ENCODE peak calls at places on chromosomes 7 and 10, in seven cellular contexts. F is stimulated activated CD8-positive, alpha-beta memory T cell treated with anti-CD3 and anti-CD28 coated beads, Interleukin-4, amount 100 ng/mL, for 4 hours; Q is CD14-positive monocyte; U is cardiac muscle cell; T is pancreas; G is activated T-cell treated with anti-CD3 and anti-CD28 coated beads for 4 hours; L is uterus. E is an unnamed sample.

GRCh38 chr7:51133992-51134391 is 182.6 kb downstream of the COBL start:
- DNase-seq in L (no peak), Q (no peak), F (no peak), U (no peak), G (no peak), T (no peak), E (no peak)

GRCh38 chr10:18216482-18216881 is 76.3 kb downstream of the CACNB2 start:
- DNase-seq in Q (no peak), T (no peak), L (no peak), F (no peak), G (no peak), U (peak), E (no peak)

GRCh38 chr7:116591202-116592040 is 66.6 kb downstream of the CAV1 start:
- DNase-seq in U (peak), L (no peak), T (no peak), F (no peak), Q (no peak), G (no peak), E (no peak)

GRCh38 chr10:103560886-103561285 is 67.4 kb downstream of the NEURL1 start:
- DNase-seq in G (no peak), L (no peak), F (no peak), T (no peak), Q (no peak), U (no peak), E (no peak)

GRCh38 chr7:1674161-1675035 is 4.3 kb downstream of the ELFN1 start:
- DNase-seq in T (no peak), G (no peak), F (no peak), L (no peak), Q (peak), U (no peak), E (no peak)

GRCh38 chr10:3292601-3293000 is 120.0 kb upstream of the PITRM1 start:
- DNase-seq in L (peak), G (no peak), T (no peak), Q (no peak), F (no peak), U (no peak), E (no peak)

GRCh38 chr10:84499846-84500245 is 171.5 kb downstream of the CCSER2 start:
- DNase-seq in U (peak), Q (no peak), T (no peak), L (no peak), G (no peak), F (no peak), E (no peak)

GRCh38 chr10:102347236-102347828 is 48.2 kb upstream of the NFKB2 start:
- DNase-seq in T (peak), F (no peak), Q (no peak), L (peak), G (no peak), U (peak), E (no peak)

GRCh38 chr7:131197920-131198610 is 129.6 kb upstream of the MKLN1 start:
- DNase-seq in L (no peak), T (no peak), U (no peak), G (no peak), F (no peak), Q (no peak), E (no peak)

GRCh38 chr10:68366600-68366999 is 33.9 kb upstream of the PBLD start:
- DNase-seq in Q (no peak), F (no peak), U (no peak), T (no peak), L (no peak), G (no peak), E (no peak)

GRCh38 chr7:54615545-54615944 is 73.4 kb downstream of the VSTM2A start:
- DNase-seq in L (no peak), U (no peak), Q (no peak), G (no peak), T (no peak), F (no peak), E (no peak)

GRCh38 chr7:128370491-128370890 is 9.0 kb upstream of the PRRT4 start:
- DNase-seq in T (no peak), U (no peak), F (no peak), G (no peak), L (no peak), Q (no peak), E (no peak)

GRCh38 chr7:158561659-158562058 is 26.0 kb downstream of the PTPRN2 start:
- DNase-seq in U (no peak), Q (no peak), F (no peak), L (no peak), G (no peak), T (no peak), E (no peak)

GRCh38 chr7:18356195-18356645 is 139.3 kb upstream of the HDAC9 start:
- DNase-seq in U (peak), L (no peak), T (no peak), G (no peak), F (no peak), Q (no peak), E (no peak)

GRCh38 chr7:111752022-111752582 is 189.8 kb upstream of the IMMP2L start:
- DNase-seq in U (peak), T (peak), G (peak), L (peak), F (peak), Q (peak), E (no peak)

GRCh38 chr10:69936091-69936490 is 116.6 kb upstream of the MACROH2A2 start:
- DNase-seq in L (no peak), T (no peak), G (no peak), F (no peak), Q (no peak), U (no peak), E (no peak)

GRCh38 chr7:156496491-156497264 is 143.9 kb upstream of the RNF32 start:
- DNase-seq in U (no peak), G (no peak), F (no peak), Q (no peak), L (no peak), T (no peak), E (no peak)

GRCh38 chr10:129971381-129972144 is 7.5 kb upstream of the EBF3 start:
- DNase-seq in T (no peak), U (peak), L (peak), F (no peak), Q (no peak), G (no peak), E (no peak)

GRCh38 chr7:10889266-10889898 is 84.3 kb upstream of the PHF14 start:
- DNase-seq in G (peak), U (peak), L (no peak), Q (no peak), F (peak), T (no peak), E (no peak)

GRCh38 chr10:77341055-77341454 is 296.6 kb downstream of the KCNMA1 start:
- DNase-seq in L (no peak), U (no peak), G (no peak), T (no peak), F (no peak), Q (no peak), E (no peak)

GRCh38 chr7:99365318-99366141 is 9.0 kb upstream of the ARPC1B start:
- DNase-seq in T (peak), U (peak), G (peak), L (no peak), Q (peak), F (no peak), E (no peak)

GRCh38 chr10:32318476-32318896 is 28.5 kb downstream of the EPC1 start:
- DNase-seq in G (no peak), U (no peak), Q (peak), T (no peak), F (no peak), L (no peak), E (no peak)

GRCh38 chr10:91652364-91652763 is 19.5 kb upstream of the PPP1R3C start:
- DNase-seq in L (no peak), G (no peak), U (no peak), Q (no peak), F (no peak), T (no peak), E (peak)

GRCh38 chr7:151687523-151688235 is 168.0 kb upstream of the RHEB start:
- DNase-seq in Q (no peak), U (peak), F (no peak), L (peak), G (no peak), T (peak), E (peak)

GRCh38 chr7:65239707-65240352 is 133.8 kb upstream of the ZNF92 start:
- DNase-seq in T (peak), F (no peak), L (no peak), G (no peak), Q (no peak), U (peak), E (no peak)

GRCh38 chr7:69814421-69814962 is 216.2 kb downstream of the AUTS2 start:
- DNase-seq in Q (no peak), U (no peak), L (no peak), T (no peak), G (no peak), F (no peak), E (no peak)

GRCh38 chr7:12196386-12196785 is 14.7 kb upstream of the TMEM106B start:
- DNase-seq in L (no peak), U (no peak), T (no peak), Q (no peak), F (no peak), G (no peak), E (no peak)

GRCh38 chr10:75284097-75284485 is 48.3 kb upstream of the COMTD1 start:
- DNase-seq in U (no peak), Q (no peak), L (no peak), T (no peak), G (no peak), F (no peak), E (no peak)

GRCh38 chr7:41996381-41997035 is 240.5 kb downstream of the GLI3 start:
- DNase-seq in F (no peak), T (no peak), G (no peak), L (no peak), Q (no peak), U (no peak), E (no peak)

GRCh38 chr7:85022064-85022697 is 164.7 kb downstream of the SEMA3D start:
- DNase-seq in L (no peak), T (no peak), U (no peak), G (no peak), F (no peak), Q (no peak), E (no peak)

GRCh38 chr10:14782691-14783363 is 8.1 kb upstream of the FAM107B start:
- DNase-seq in T (no peak), G (no peak), L (no peak), U (no peak), F (no peak), Q (no peak), E (no peak)

GRCh38 chr7:46565257-46565656 is 644.2 kb upstream of the IGFBP3 start:
- DNase-seq in G (no peak), F (no peak), Q (no peak), U (no peak), L (no peak), T (no peak), E (no peak)

GRCh38 chr7:99006739-99007424 is 128.6 kb downstream of the TRRAP start:
- DNase-seq in L (no peak), G (no peak), F (no peak), T (no peak), U (no peak), Q (no peak), E (no peak)

GRCh38 chr10:94046152-94046551 is 52.4 kb downstream of the PLCE1 start:
- DNase-seq in U (no peak), G (no peak), F (no peak), Q (no peak), L (no peak), T (no peak), E (no peak)

GRCh38 chr10:67519434-67519833 is 176.6 kb downstream of the CTNNA3 start:
- DNase-seq in F (no peak), G (no peak), T (no peak), L (no peak), Q (no peak), U (no peak), E (no peak)

GRCh38 chr7:118078015-118078414 is 105.9 kb upstream of the LSM8 start:
- DNase-seq in L (no peak), T (no peak), U (no peak), F (no peak), G (no peak), Q (no peak), E (no peak)

E was measured in omental fat pad.